ENCODE peak calls at places on chromosomes 16 and 17, in nine cellular contexts. D, W, J, I, H, E, A, O and M are unnamed samples.

GRCh38 chr16:70652322-70652721 is 6.0 kb downstream of the IL34 start:
- DNase-seq in O (no peak), J (no peak), D (no peak), H (no peak), I (no peak), E (peak), W (no peak), A (no peak), M (no peak)

GRCh38 chr16:67116388-67117311 is 6.9 kb downstream of the PHAF1 start:
- DNase-seq in E (peak), I (no peak), O (no peak), A (no peak), D (no peak), J (no peak), H (no peak), W (no peak), M (no peak)

GRCh38 chr17:78607061-78607460 is 29.9 kb upstream of the DNAH17 start:
- DNase-seq in J (no peak), A (no peak), E (no peak), O (no peak), H (no peak), D (no peak), W (no peak), I (no peak), M (no peak)

GRCh38 chr16:66947302-66948033 is 12.2 kb downstream of the CES2 start:
- DNase-seq in H (no peak), W (peak), D (peak), A (peak), I (peak), E (peak), O (peak), J (peak), M (peak)

GRCh38 chr17:36885161-36885735 is 52.0 kb upstream of the LHX1 start:
- DNase-seq in A (no peak), O (no peak), J (no peak), D (no peak), H (no peak), I (no peak), W (no peak), E (peak), M (no peak)

GRCh38 chr17:82668631-82669099 is 20.4 kb upstream of the WDR45B start:
- DNase-seq in H (peak), O (peak), D (peak), A (no peak), W (peak), J (peak), E (peak), I (no peak), M (peak)

GRCh38 chr17:27294689-27295630 is 1.0 kb downstream of the WSB1 start:
- DNase-seq in W (peak), O (peak), D (peak), E (peak), J (peak), H (peak), A (peak), I (peak), M (peak)

GRCh38 chr17:44362479-44362963 is 1.1 kb downstream of the FAM171A2 start:
- DNase-seq in J (no peak), W (no peak), O (no peak), H (no peak), A (no peak), E (no peak), D (no peak), I (no peak), M (no peak)

GRCh38 chr17:27968206-27968732 is 74.2 kb upstream of the NLK start:
- DNase-seq in J (no peak), H (no peak), W (no peak), A (no peak), D (no peak), O (no peak), I (no peak), E (no peak), M (no peak)